ENCODE peak calls at places on chromosomes 4 and X, in six cellular contexts. H is ureter, T is ovary, P is cardiac fibroblast, V is HFF-Myc, C is Peyer's patch. U is an unnamed sample.

GRCh38 chr4:108519911-108520310 is 100.5 kb upstream of the RPL34 start:
- DNase-seq in H (no peak), T (no peak), P (no peak), V (no peak), C (no peak), U (no peak)

GRCh38 chr4:102574317-102574716 is 73.2 kb downstream of the NFKB1 start:
- DNase-seq in H (no peak), T (no peak), P (peak; percentile 76), V (no peak), C (no peak), U (no peak)

GRCh38 chr4:119139316-119139715 is 3.7 kb downstream of the MYOZ2 start:
- DNase-seq in H (no peak), T (no peak), P (no peak), V (no peak), C (no peak), U (no peak)

GRCh38 chr4:6749340-6750171 is 33.0 kb upstream of the KIAA0232 start:
- DNase-seq in H (peak; percentile 82), T (no peak), P (peak; percentile 40), V (peak; percentile 9), C (peak; percentile 96), U (no peak)

GRCh38 chr4:112190684-112191083 is 40.9 kb upstream of the AP1AR start:
- DNase-seq in H (no peak), T (no peak), P (no peak), V (no peak), C (no peak), U (no peak)

GRCh38 chr4:128916832-128917231 is 107.3 kb downstream of the JADE1 start:
- DNase-seq in H (peak; percentile 43), T (no peak), P (no peak), V (no peak), C (no peak), U (no peak)

GRCh38 chr4:93042746-93043145 is 739.0 kb downstream of the GRID2 start:
- DNase-seq in H (no peak), T (no peak), P (no peak), V (no peak), C (no peak), U (no peak)

GRCh38 chr4:71553605-71554004 is 214.8 kb downstream of the SLC4A4 start:
- DNase-seq in H (no peak), T (no peak), P (peak; percentile 58), V (no peak), C (no peak), U (no peak)

GRCh38 chrX:97290199-97290598 is 406.5 kb downstream of the RPA4 start:
- DNase-seq in H (no peak), T (no peak), P (no peak), V (no peak), C (no peak), U (no peak)

GRCh38 chr4:111464251-111465045 is 680.8 kb upstream of the FAM241A start:
- DNase-seq in H (no peak), T (no peak), P (no peak), V (no peak), C (no peak), U (no peak)

GRCh38 chr4:101158136-101158485 is 189.2 kb downstream of the PPP3CA start:
- DNase-seq in H (no peak), T (no peak), P (no peak), V (no peak), C (no peak), U (no peak)

GRCh38 chrX:50635811-50636365 is 165.3 kb upstream of the DGKK start:
- DNase-seq in H (no peak), T (no peak), P (no peak), V (no peak), C (no peak), U (no peak)

GRCh38 chr4:164700471-164700870 is 53.5 kb upstream of the SMIM31 start:
- DNase-seq in H (no peak), T (no peak), P (no peak), V (no peak), C (no peak), U (no peak)

GRCh38 chrX:9948406-9948805 is 18.8 kb upstream of the CLDN34 start:
- DNase-seq in H (no peak), T (no peak), P (peak; percentile 5), V (no peak), C (no peak), U (no peak)

GRCh38 chrX:41350150-41350975 is 16.4 kb downstream of the DDX3X start:
- DNase-seq in H (no peak), T (no peak), P (peak; percentile 36), V (no peak), C (no peak), U (no peak)

GRCh38 chrX:7444967-7445366 is 297.0 kb upstream of the PUDP start:
- DNase-seq in H (no peak), T (no peak), P (no peak), V (no peak), C (no peak), U (no peak)

GRCh38 chrX:26783512-26784225 is 567.7 kb downstream of the MAGEB5 start:
- DNase-seq in H (no peak), T (no peak), P (peak; percentile 42), V (no peak), C (no peak), U (peak; percentile 10)

GRCh38 chrX:150767045-150767395 is 73.8 kb downstream of the MTMR1 start:
- DNase-seq in H (no peak), T (no peak), P (peak; percentile 54), V (peak; percentile 6), C (no peak), U (no peak)

GRCh38 chrX:40108084-40108958 is 10.6 kb upstream of the BCOR start:
- DNase-seq in H (no peak), T (peak; percentile 58), P (peak; percentile 58), V (no peak), C (peak; percentile 78), U (no peak)

GRCh38 chr4:52956691-52957090 is 94.6 kb downstream of the RASL11B start:
- DNase-seq in H (no peak), T (no peak), P (no peak), V (no peak), C (no peak), U (no peak)

GRCh38 chr4:117412661-117413060 is 327.3 kb upstream of the TRAM1L1 start:
- DNase-seq in H (no peak), T (no peak), P (no peak), V (no peak), C (no peak), U (no peak)

GRCh38 chr4:147362868-147363440 is 117.9 kb upstream of the EDNRA start:
- DNase-seq in H (peak; percentile 64), T (peak; percentile 95), P (peak; percentile 89), V (no peak), C (peak; percentile 62), U (no peak)

GRCh38 chr4:172141025-172141424 is 327.8 kb downstream of the GALNTL6 start:
- DNase-seq in H (no peak), T (no peak), P (no peak), V (no peak), C (no peak), U (no peak)

GRCh38 chr4:183098723-183099536 is at the start of gene WWC2:
- DNase-seq in H (peak; percentile 88), T (peak; percentile 87), P (peak; percentile 96), V (peak; percentile 37), C (peak; percentile 84), U (no peak)